ENCODE peak calls at places on chromosomes 7 and 10, in six cellular contexts. I is colonic mucosa, M is mesendoderm, Q is fibroblast of lung, N is astrocyte, S is PC-3. E is an unnamed sample.
A peak's percentile ranks its signal among the peaks of the same experiment; 100 is the strongest.

GRCh38 chr7:80499350-80499955 is 12.4 kb downstream of the GNAT3 start:
- DNase-seq in I (no peak), M (peak; percentile 88), Q (peak; percentile 96), N (peak; percentile 94), S (peak; percentile 89), E (peak; percentile 86)

GRCh38 chr10:111186385-111186784 is 109.6 kb downstream of the ADRA2A start:
- DNase-seq in I (no peak), M (no peak), Q (no peak), N (no peak), S (no peak), E (no peak)

GRCh38 chr10:121574519-121575170 is 23.6 kb downstream of the FGFR2 start:
- DNase-seq in I (no peak), M (no peak), Q (no peak), N (no peak), S (no peak), E (no peak)

GRCh38 chr7:130998993-130999602 is 265.1 kb upstream of the KLF14 start:
- DNase-seq in I (no peak), M (peak; percentile 39), Q (peak; percentile 76), N (peak; percentile 68), S (peak; percentile 66), E (no peak)

GRCh38 chr10:17233534-17233933 is 5.5 kb downstream of the VIM start:
- DNase-seq in I (peak; percentile 26), M (no peak), Q (peak; percentile 52), N (no peak), S (no peak), E (no peak)

GRCh38 chr10:34821587-34822585 is 6.8 kb upstream of the PARD3 start:
- DNase-seq in I (no peak), M (no peak), Q (peak; percentile 44), N (no peak), S (peak; percentile 92), E (no peak)

GRCh38 chr10:82041018-82041417 is 166.0 kb downstream of the NRG3 start:
- DNase-seq in I (no peak), M (peak; percentile 81), Q (no peak), N (no peak), S (no peak), E (no peak)

GRCh38 chr7:26667514-26668133 is 196.8 kb downstream of the SKAP2 start:
- DNase-seq in I (peak; percentile 81), M (peak; percentile 97), Q (peak; percentile 83), N (peak; percentile 75), S (peak; percentile 94), E (peak; percentile 56)

GRCh38 chr10:22479419-22479818 is 134.1 kb downstream of the SPAG6 start:
- DNase-seq in I (no peak), M (peak; percentile 13), Q (no peak), N (no peak), S (no peak), E (no peak)

GRCh38 chr10:14545827-14546226 is 215.1 kb upstream of the FRMD4A start:
- DNase-seq in I (no peak), M (no peak), Q (peak; percentile 79), N (peak; percentile 72), S (peak; percentile 72), E (peak; percentile 44)

GRCh38 chr10:109018892-109019507 is 904.3 kb downstream of the XPNPEP1 start:
- DNase-seq in I (no peak), M (no peak), Q (no peak), N (no peak), S (peak; percentile 63), E (no peak)

GRCh38 chr10:72557362-72557761 is 68.5 kb downstream of the MICU1 start:
- DNase-seq in I (no peak), M (no peak), Q (peak; percentile 67), N (peak; percentile 65), S (no peak), E (peak; percentile 10)

GRCh38 chr10:47282005-47282656 is 17.9 kb upstream of the GDF10 start:
- DNase-seq in I (peak; percentile 10), M (no peak), Q (no peak), N (no peak), S (no peak), E (no peak)

GRCh38 chr7:129423700-129424410 is 10.4 kb upstream of the STRIP2 start:
- DNase-seq in I (no peak), M (no peak), Q (peak; percentile 22), N (peak; percentile 10), S (peak; percentile 53), E (no peak)

GRCh38 chr10:130425881-130426435 is 289.8 kb downstream of the GLRX3 start:
- DNase-seq in I (no peak), M (no peak), Q (no peak), N (no peak), S (no peak), E (no peak)

DNA sequence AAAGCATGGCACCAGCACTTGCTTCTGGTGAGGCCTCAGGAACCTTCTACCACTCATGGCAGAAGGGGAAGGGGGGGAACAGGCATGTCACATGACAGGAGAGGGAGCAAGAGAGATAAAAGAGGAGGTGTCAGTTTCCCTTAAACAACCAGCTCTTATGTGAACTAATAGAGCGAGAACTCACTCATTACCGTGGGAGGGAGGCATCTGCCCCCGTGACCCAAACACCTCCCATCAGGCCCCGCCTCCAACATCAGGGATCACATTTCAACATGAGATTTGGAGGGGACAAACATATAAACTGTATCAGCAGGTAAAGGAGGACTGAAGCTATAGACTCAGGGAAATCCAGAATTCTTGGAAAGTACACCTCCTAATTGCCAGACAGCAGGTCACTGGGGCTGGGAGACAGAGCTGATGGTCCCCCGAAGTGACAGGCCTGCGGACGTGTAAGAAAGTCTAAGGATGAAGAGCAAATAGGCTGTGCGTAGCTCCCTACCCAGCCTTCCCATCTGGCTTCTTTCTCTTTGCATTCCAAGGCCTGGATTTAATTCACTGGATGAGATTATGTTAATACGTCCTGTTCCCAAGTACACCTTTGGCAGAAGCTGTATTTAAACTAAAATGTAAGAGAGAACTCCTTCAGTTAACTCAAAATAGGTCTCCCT is 186.7 kb upstream of the LYZL2 start:
- DNase-seq in I (no peak), M (no peak), Q (no peak), N (no peak), S (no peak), E (no peak)
- H3K27ac ChIP-seq in I (no peak overlapping the region), M (no peak overlapping the region), Q (no peak overlapping the region), N (no peak overlapping the region), S (no peak overlapping the region), E (no peak overlapping the region)

GRCh38 chr7:151008143-151008510 is 16.2 kb downstream of the ATG9B start:
- DNase-seq in I (no peak), M (peak; percentile 90), Q (no peak), N (no peak), S (no peak), E (no peak)
- H3K4me3 ChIP-seq in I (no peak overlapping the region), M (no peak overlapping the region), Q (no peak overlapping the region), N (no peak overlapping the region), S (no peak overlapping the region), E (no peak overlapping the region)

GRCh38 chr7:114620208-114620607 is 205.6 kb downstream of the FOXP2 start:
- DNase-seq in I (no peak), M (peak; percentile 32), Q (no peak), N (no peak), S (no peak), E (no peak)

GRCh38 chr7:114627231-114627630 is 212.6 kb downstream of the FOXP2 start:
- DNase-seq in I (no peak), M (no peak), Q (no peak), N (no peak), S (no peak), E (no peak)

GRCh38 chr7:114622189-114622588 is 207.6 kb downstream of the FOXP2 start:
- DNase-seq in I (no peak), M (no peak), Q (no peak), N (no peak), S (no peak), E (no peak)
- H3K27ac ChIP-seq in I (no peak overlapping the region), M (no peak overlapping the region), Q (no peak overlapping the region), N (no peak overlapping the region), S (no peak overlapping the region), E (no peak overlapping the region)

DNA sequence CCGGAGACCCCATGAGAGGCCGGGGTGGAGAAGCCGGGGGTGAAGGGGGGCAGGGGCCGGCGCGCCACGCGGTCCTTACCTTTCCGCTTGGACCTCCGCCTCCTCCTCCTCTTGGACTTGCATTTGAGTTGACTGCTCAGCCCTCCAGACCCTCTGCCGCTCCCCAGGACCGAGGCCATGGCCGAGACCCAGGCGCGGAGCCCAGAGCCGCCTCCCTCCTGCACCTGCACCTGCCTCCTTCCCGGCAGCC is 428 bp downstream of the ADARB2 start:
- DNase-seq in I (no peak), M (no peak), Q (no peak), N (no peak), S (no peak), E (no peak)
- H3K4me3 ChIP-seq in I (no peak overlapping the region), M (no peak overlapping the region), Q (no peak overlapping the region), N (no peak overlapping the region), S (no peak overlapping the region), E (no peak overlapping the region)

GRCh38 chr10:30455816-30456215 is 21.8 kb downstream of the MAP3K8 start:
- DNase-seq in I (peak; percentile 22), M (no peak), Q (no peak), N (no peak), S (no peak), E (no peak)
- H3K27ac ChIP-seq in I (peak overlapping the region; percentile 34), M (no peak overlapping the region), Q (peak overlapping the region; percentile 65), N (no peak overlapping the region), S (no peak overlapping the region), E (peak overlapping the region; percentile 52)

GRCh38 chr7:155207335-155208002 is 90.2 kb upstream of the INSIG1 start:
- DNase-seq in I (no peak), M (no peak), Q (no peak), N (no peak), S (no peak), E (no peak)

GRCh38 chr7:155203882-155204691 is 93.6 kb upstream of the INSIG1 start:
- DNase-seq in I (no peak), M (no peak), Q (no peak), N (no peak), S (no peak), E (no peak)

GRCh38 chr7:155206286-155207020 is 91.2 kb upstream of the INSIG1 start:
- DNase-seq in I (peak; percentile 39), M (no peak), Q (peak; percentile 91), N (peak; percentile 90), S (peak; percentile 69), E (peak; percentile 38)

GRCh38 chr7:155204744-155205367 is 92.8 kb upstream of the INSIG1 start:
- DNase-seq in I (no peak), M (no peak), Q (no peak), N (no peak), S (no peak), E (no peak)

GRCh38 chr7:155205368-155206285 is 92.1 kb upstream of the INSIG1 start:
- DNase-seq in I (peak; percentile 80), M (peak; percentile 69), Q (peak; percentile 100), N (peak; percentile 100), S (peak; percentile 94), E (peak; percentile 87)
- H3K4me3 ChIP-seq in I (peak overlapping the region; percentile 11), M (no peak overlapping the region), Q (no peak overlapping the region), N (peak overlapping the region; percentile 47), S (peak overlapping the region; percentile 62), E (peak overlapping the region; percentile 46)